ENCODE peak calls at places on chromosomes 12 and 14, in nine cellular contexts. B is sigmoid colon, C is HCT116, N is prostate gland, S is testis, Q is uterus, Z is transverse colon, G is esophagus squamous epithelium, J is heart left ventricle. V is an unnamed sample.
A peak's percentile ranks its signal among the peaks of the same experiment; 100 is the strongest.

GRCh38 chr14:37078131-37078530 is 94.3 kb downstream of the SLC25A21 start:
- DNase-seq in B (no peak), C (no peak), N (no peak), S (no peak), Q (no peak), Z (no peak), G (no peak), J (no peak), V (no peak)

GRCh38 chr12:98635657-98636323 is 8.8 kb downstream of the IKBIP start:
- DNase-seq in B (no peak), C (peak; percentile 39), N (no peak), S (no peak), Q (no peak), Z (no peak), G (no peak), J (no peak), V (no peak)

GRCh38 chr14:42335918-42336317 is 729.2 kb downstream of the LRFN5 start:
- DNase-seq in B (no peak), C (no peak), N (no peak), S (no peak), Q (no peak), Z (no peak), G (no peak), J (no peak), V (no peak)

GRCh38 chr12:111578276-111578970 is 20.7 kb downstream of the ATXN2 start:
- DNase-seq in B (no peak), C (no peak), N (no peak), S (no peak), Q (no peak), Z (no peak), G (no peak), J (no peak), V (no peak)

GRCh38 chr12:118359541-118359915 is 13.2 kb downstream of the TAOK3 start:
- DNase-seq in B (no peak), C (no peak), N (no peak), S (no peak), Q (no peak), Z (peak; percentile 38), G (no peak), J (no peak), V (no peak)

GRCh38 chr14:88321692-88322504 is 1.2 kb downstream of the KCNK10 start:
- DNase-seq in B (no peak), C (no peak), N (no peak), S (no peak), Q (no peak), Z (no peak), G (no peak), J (no peak), V (no peak)

GRCh38 chr12:72083096-72083825 is 144.6 kb downstream of the TPH2 start:
- DNase-seq in B (no peak), C (no peak), N (no peak), S (no peak), Q (no peak), Z (no peak), G (no peak), J (no peak), V (no peak)

GRCh38 chr12:90274407-90274806 is 565.8 kb upstream of the ATP2B1 start:
- DNase-seq in B (no peak), C (no peak), N (no peak), S (no peak), Q (no peak), Z (no peak), G (no peak), J (no peak), V (no peak)

GRCh38 chr12:42144174-42144423 is 575 bp downstream of the GXYLT1 start:
- DNase-seq in B (no peak), C (no peak), N (peak; percentile 6), S (peak; percentile 50), Q (no peak), Z (no peak), G (no peak), J (no peak), V (no peak)

GRCh38 chr12:25557830-25558436 is 4.8 kb upstream of the LMNTD1 start:
- DNase-seq in B (no peak), C (peak; percentile 54), N (peak; percentile 35), S (peak; percentile 44), Q (no peak), Z (no peak), G (no peak), J (no peak), V (no peak)

GRCh38 chr14:52821805-52822250 is 30.4 kb upstream of the GNPNAT1 start:
- DNase-seq in B (no peak), C (no peak), N (no peak), S (no peak), Q (no peak), Z (no peak), G (no peak), J (no peak), V (no peak)

GRCh38 chr12:111597731-111598636 is 1.1 kb downstream of the ATXN2 start:
- DNase-seq in B (peak; percentile 74), C (no peak), N (peak; percentile 30), S (peak; percentile 54), Q (peak; percentile 59), Z (peak; percentile 58), G (no peak), J (peak; percentile 55), V (peak; percentile 30)

GRCh38 chr14:104820669-104821228 is 19.8 kb downstream of the ZBTB42 start:
- DNase-seq in B (peak; percentile 79), C (no peak), N (peak; percentile 62), S (peak; percentile 77), Q (peak; percentile 51), Z (peak; percentile 65), G (no peak), J (peak; percentile 57), V (no peak)

GRCh38 chr14:45400509-45400908 is 147.5 kb upstream of the MIS18BP1 start:
- DNase-seq in B (no peak), C (no peak), N (no peak), S (no peak), Q (no peak), Z (no peak), G (no peak), J (no peak), V (no peak)

GRCh38 chr12:27333311-27334009 is 824 bp downstream of the BMAL2 start:
- DNase-seq in B (peak; percentile 67), C (no peak), N (peak; percentile 8), S (peak; percentile 34), Q (no peak), Z (peak; percentile 40), G (no peak), J (no peak), V (no peak)

GRCh38 chr12:84033162-84033561 is 879.4 kb downstream of the SLC6A15 start:
- DNase-seq in B (no peak), C (no peak), N (no peak), S (no peak), Q (no peak), Z (no peak), G (no peak), J (no peak), V (no peak)

GRCh38 chr12:122148657-122149056 is 25.4 kb downstream of the IL31 start:
- DNase-seq in B (no peak), C (no peak), N (no peak), S (no peak), Q (no peak), Z (no peak), G (no peak), J (no peak), V (no peak)

GRCh38 chr12:113844495-113845175 is 121.5 kb downstream of the RBM19 start:
- DNase-seq in B (no peak), C (no peak), N (no peak), S (no peak), Q (no peak), Z (no peak), G (no peak), J (no peak), V (no peak)

GRCh38 chr12:103948746-103949406 is 16.8 kb upstream of the TDG start:
- DNase-seq in B (no peak), C (no peak), N (no peak), S (no peak), Q (no peak), Z (no peak), G (no peak), J (no peak), V (no peak)
- TF ChIP-seq POLR2A in B (no peak), C (no peak), N (no peak), S (no peak), Q (no peak), Z (no peak), G (no peak), J (no peak), V (no peak)

GRCh38 chr12:22541496-22541895 is 2.8 kb downstream of the C2CD5 start:
- DNase-seq in B (no peak), C (no peak), N (no peak), S (no peak), Q (no peak), Z (no peak), G (no peak), J (no peak), V (no peak)

GRCh38 chr12:22538336-22538735 is 6.0 kb downstream of the C2CD5 start:
- DNase-seq in B (no peak), C (no peak), N (no peak), S (no peak), Q (no peak), Z (no peak), G (no peak), J (no peak), V (no peak)

GRCh38 chr12:22539055-22539454 is 5.3 kb downstream of the C2CD5 start:
- DNase-seq in B (no peak), C (no peak), N (no peak), S (no peak), Q (no peak), Z (no peak), G (no peak), J (no peak), V (no peak)

GRCh38 chr12:22543246-22544037 is 900 bp downstream of the C2CD5 start:
- DNase-seq in B (peak; percentile 74), C (no peak), N (peak; percentile 32), S (peak; percentile 69), Q (peak; percentile 47), Z (peak; percentile 82), G (peak; percentile 26), J (peak; percentile 44), V (peak; percentile 88)

GRCh38 chr12:22544038-22544979 is at the start of gene C2CD5:
- DNase-seq in B (peak; percentile 99), C (peak; percentile 95), N (peak; percentile 94), S (peak; percentile 98), Q (peak; percentile 97), Z (peak; percentile 98), G (peak; percentile 80), J (peak; percentile 98), V (peak; percentile 96)
- TF ChIP-seq CTCF in B (peak; percentile 36), C (peak; percentile 13), N (no peak), S (peak; percentile 24), Q (peak; percentile 22), Z (peak; percentile 51), G (peak; percentile 16), J (peak; percentile 48), V (no peak)

DNA sequence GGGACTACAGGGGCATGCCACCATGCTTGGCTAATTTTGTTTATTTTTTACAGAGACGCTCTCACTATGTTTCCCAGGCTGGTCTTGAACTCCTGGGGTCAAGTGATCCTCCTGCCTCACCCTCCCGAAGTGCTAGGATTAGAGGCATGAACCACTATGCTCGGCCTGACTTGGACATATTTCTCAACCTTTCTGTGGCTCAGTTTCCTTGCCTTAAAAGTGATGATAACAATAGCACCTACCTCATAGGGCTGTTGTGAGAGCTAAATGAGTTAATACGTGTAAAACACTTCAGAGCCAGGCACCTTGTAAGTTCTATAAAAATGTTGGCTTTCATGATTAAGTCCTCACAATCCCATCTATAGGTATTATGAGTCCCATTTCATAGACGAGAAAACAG is 89.2 kb upstream of the METAP2 start:
- DNase-seq in B (no peak), C (no peak), N (no peak), S (no peak), Q (no peak), Z (no peak), G (no peak), J (no peak), V (no peak)
- H3K4me3 ChIP-seq in B (peak overlapping the region; percentile 37), C (no peak overlapping the region), N (no peak overlapping the region), S (no peak overlapping the region), Q (no peak overlapping the region), Z (no peak overlapping the region), G (no peak overlapping the region), J (no peak overlapping the region), V (no peak overlapping the region)

GRCh38 chr12:57546438-57547365 is at the start of gene DCTN2:
- DNase-seq in B (peak; percentile 99), C (peak; percentile 92), N (peak; percentile 95), S (peak; percentile 99), Q (peak; percentile 96), Z (peak; percentile 97), G (peak; percentile 79), J (peak; percentile 98), V (peak; percentile 99)
- TF ChIP-seq POLR2A in B (no peak), C (peak; percentile 41), N (peak; percentile 55), S (no peak), Q (peak; percentile 61), Z (peak; percentile 65), G (peak; percentile 62), J (peak; percentile 55), V (no peak)